ENCODE peak calls at places on chromosomes 6 and 20, in seven cellular contexts. One of them, this sample, is unnamed.

GRCh38 chr20:64102647-64103354 is 4.6 kb downstream of the NPBWR2 start:
- DNase-seq in heart right ventricle: no peak
- DNase-seq in lower lobe of right lung: peak; percentile 45
- DNase-seq in Panc1: no peak
- DNase-seq in pancreas: no peak
- DNase-seq in neural progenitor cell: peak; percentile 84
- DNase-seq in tibial nerve: no peak
- DNase-seq in this sample: peak; percentile 79

GRCh38 chr20:16520154-16520553 is 53.1 kb downstream of the KIF16B start:
- DNase-seq in heart right ventricle: no peak
- DNase-seq in neural progenitor cell: peak; percentile 50
- DNase-seq in pancreas: no peak
- DNase-seq in tibial nerve: no peak
- DNase-seq in Panc1: no peak
- DNase-seq in lower lobe of right lung: no peak
- DNase-seq in this sample: no peak

GRCh38 chr20:1632228-1632577 is 12.4 kb upstream of the SIRPB1 start:
- DNase-seq in lower lobe of right lung: no peak
- DNase-seq in neural progenitor cell: no peak
- DNase-seq in heart right ventricle: no peak
- DNase-seq in pancreas: no peak
- DNase-seq in tibial nerve: no peak
- DNase-seq in Panc1: no peak
- DNase-seq in this sample: no peak

GRCh38 chr6:157558049-157558448 is 177.1 kb downstream of the ZDHHC14 start:
- DNase-seq in neural progenitor cell: no peak
- DNase-seq in Panc1: no peak
- DNase-seq in heart right ventricle: no peak
- DNase-seq in tibial nerve: no peak
- DNase-seq in pancreas: no peak
- DNase-seq in lower lobe of right lung: no peak
- DNase-seq in this sample: no peak

GRCh38 chr6:2244261-2245102 is 923 bp downstream of the GMDS start:
- DNase-seq in heart right ventricle: no peak
- DNase-seq in tibial nerve: no peak
- DNase-seq in Panc1: no peak
- DNase-seq in neural progenitor cell: no peak
- DNase-seq in pancreas: no peak
- DNase-seq in lower lobe of right lung: no peak
- DNase-seq in this sample: no peak

GRCh38 chr6:32255212-32256153 is 31.6 kb upstream of the NOTCH4 start:
- DNase-seq in heart right ventricle: peak; percentile 79
- DNase-seq in lower lobe of right lung: peak; percentile 68
- DNase-seq in Panc1: peak; percentile 63
- DNase-seq in pancreas: peak; percentile 49
- DNase-seq in tibial nerve: peak; percentile 56
- DNase-seq in neural progenitor cell: peak; percentile 86
- DNase-seq in this sample: peak; percentile 86

GRCh38 chr20:34990661-34991214 is 35.1 kb downstream of the MYH7B start:
- DNase-seq in heart right ventricle: no peak
- DNase-seq in pancreas: no peak
- DNase-seq in tibial nerve: no peak
- DNase-seq in Panc1: no peak
- DNase-seq in lower lobe of right lung: no peak
- DNase-seq in neural progenitor cell: no peak
- DNase-seq in this sample: peak; percentile 57

GRCh38 chr20:50368386-50368785 is 141.8 kb upstream of the PTPN1 start:
- DNase-seq in tibial nerve: no peak
- DNase-seq in lower lobe of right lung: no peak
- DNase-seq in Panc1: no peak
- DNase-seq in heart right ventricle: no peak
- DNase-seq in neural progenitor cell: no peak
- DNase-seq in pancreas: no peak
- DNase-seq in this sample: peak; percentile 2

GRCh38 chr6:106026748-106027147 is 59.4 kb upstream of the PRDM1 start:
- DNase-seq in neural progenitor cell: no peak
- DNase-seq in heart right ventricle: no peak
- DNase-seq in lower lobe of right lung: no peak
- DNase-seq in pancreas: no peak
- DNase-seq in Panc1: no peak
- DNase-seq in tibial nerve: no peak
- DNase-seq in this sample: no peak

GRCh38 chr6:43838276-43839036 is 68.4 kb downstream of the VEGFA start:
- DNase-seq in neural progenitor cell: peak; percentile 69
- DNase-seq in pancreas: peak; percentile 51
- DNase-seq in lower lobe of right lung: peak; percentile 67
- DNase-seq in heart right ventricle: peak; percentile 18
- DNase-seq in Panc1: no peak
- DNase-seq in tibial nerve: peak; percentile 28
- DNase-seq in this sample: peak; percentile 68

GRCh38 chr6:169571123-169571962 is 130.5 kb downstream of the WDR27 start:
- DNase-seq in lower lobe of right lung: no peak
- DNase-seq in heart right ventricle: no peak
- DNase-seq in neural progenitor cell: no peak
- DNase-seq in pancreas: no peak
- DNase-seq in Panc1: peak; percentile 2
- DNase-seq in tibial nerve: no peak
- DNase-seq in this sample: no peak

GRCh38 chr6:19415605-19416326 is 421.4 kb upstream of the ID4 start:
- DNase-seq in tibial nerve: no peak
- DNase-seq in pancreas: no peak
- DNase-seq in lower lobe of right lung: no peak
- DNase-seq in neural progenitor cell: no peak
- DNase-seq in heart right ventricle: no peak
- DNase-seq in Panc1: no peak
- DNase-seq in this sample: no peak

GRCh38 chr6:167056370-167056769 is 57.2 kb downstream of the CEP43 start:
- DNase-seq in pancreas: no peak
- DNase-seq in Panc1: no peak
- DNase-seq in neural progenitor cell: no peak
- DNase-seq in lower lobe of right lung: no peak
- DNase-seq in heart right ventricle: no peak
- DNase-seq in tibial nerve: no peak
- DNase-seq in this sample: no peak

GRCh38 chr6:5662797-5663196 is 343.9 kb downstream of the NRN1 start:
- DNase-seq in heart right ventricle: no peak
- DNase-seq in Panc1: no peak
- DNase-seq in pancreas: no peak
- DNase-seq in tibial nerve: no peak
- DNase-seq in neural progenitor cell: no peak
- DNase-seq in lower lobe of right lung: no peak
- DNase-seq in this sample: no peak

GRCh38 chr20:21105429-21106170 is 558 bp downstream of the LINC00237 start:
- DNase-seq in tibial nerve: no peak
- DNase-seq in neural progenitor cell: peak; percentile 64
- DNase-seq in lower lobe of right lung: no peak
- DNase-seq in heart right ventricle: no peak
- DNase-seq in Panc1: no peak
- DNase-seq in pancreas: no peak
- DNase-seq in this sample: peak; percentile 69

GRCh38 chr6:41958022-41958856 is 16.6 kb upstream of the CCND3 start:
- DNase-seq in tibial nerve: no peak
- DNase-seq in lower lobe of right lung: no peak
- DNase-seq in pancreas: no peak
- DNase-seq in Panc1: no peak
- DNase-seq in neural progenitor cell: no peak
- DNase-seq in heart right ventricle: no peak
- DNase-seq in this sample: no peak

GRCh38 chr6:140445474-140446004 is 1071.1 kb upstream of the CITED2 start:
- DNase-seq in heart right ventricle: no peak
- DNase-seq in neural progenitor cell: no peak
- DNase-seq in Panc1: no peak
- DNase-seq in tibial nerve: no peak
- DNase-seq in lower lobe of right lung: no peak
- DNase-seq in pancreas: no peak
- DNase-seq in this sample: no peak

GRCh38 chr6:36759177-36759757 is 61.6 kb downstream of the RAB44 start:
- DNase-seq in pancreas: peak; percentile 84
- DNase-seq in neural progenitor cell: peak; percentile 87
- DNase-seq in lower lobe of right lung: peak; percentile 89
- DNase-seq in Panc1: no peak
- DNase-seq in heart right ventricle: peak; percentile 80
- DNase-seq in tibial nerve: peak; percentile 67
- DNase-seq in this sample: peak; percentile 92

GRCh38 chr20:64037498-64038213 is 1.7 kb downstream of the C20orf204 start:
- DNase-seq in lower lobe of right lung: no peak
- DNase-seq in heart right ventricle: no peak
- DNase-seq in neural progenitor cell: no peak
- DNase-seq in Panc1: no peak
- DNase-seq in tibial nerve: no peak
- DNase-seq in pancreas: no peak
- DNase-seq in this sample: no peak

GRCh38 chr6:46651766-46652165 is 852 bp downstream of the CYP39A1 start:
- DNase-seq in Panc1: no peak
- DNase-seq in neural progenitor cell: no peak
- DNase-seq in tibial nerve: no peak
- DNase-seq in lower lobe of right lung: no peak
- DNase-seq in heart right ventricle: no peak
- DNase-seq in pancreas: no peak
- DNase-seq in this sample: no peak

GRCh38 chr6:13538084-13538483 is 36.3 kb upstream of the SIRT5 start:
- DNase-seq in tibial nerve: no peak
- DNase-seq in Panc1: no peak
- DNase-seq in neural progenitor cell: no peak
- DNase-seq in pancreas: no peak
- DNase-seq in heart right ventricle: no peak
- DNase-seq in lower lobe of right lung: no peak
- DNase-seq in this sample: no peak

GRCh38 chr6:47781732-47782131 is at the start of gene OPN5:
- DNase-seq in Panc1: no peak
- DNase-seq in tibial nerve: no peak
- DNase-seq in lower lobe of right lung: no peak
- DNase-seq in pancreas: no peak
- DNase-seq in heart right ventricle: no peak
- DNase-seq in neural progenitor cell: no peak
- DNase-seq in this sample: no peak
- H3K9me3 ChIP-seq in Panc1: no peaks in the 10 kb centered on the region
- H3K9me3 ChIP-seq in tibial nerve: no peaks in the 10 kb centered on the region
- H3K9me3 ChIP-seq in lower lobe of right lung: no peaks in the 10 kb centered on the region
- H3K9me3 ChIP-seq in pancreas: no peaks in the 10 kb centered on the region
- H3K9me3 ChIP-seq in heart right ventricle: no peaks in the 10 kb centered on the region
- H3K9me3 ChIP-seq in neural progenitor cell: no peaks in the 10 kb centered on the region
- H3K9me3 ChIP-seq in this sample: no peaks in the 10 kb centered on the region

DNA sequence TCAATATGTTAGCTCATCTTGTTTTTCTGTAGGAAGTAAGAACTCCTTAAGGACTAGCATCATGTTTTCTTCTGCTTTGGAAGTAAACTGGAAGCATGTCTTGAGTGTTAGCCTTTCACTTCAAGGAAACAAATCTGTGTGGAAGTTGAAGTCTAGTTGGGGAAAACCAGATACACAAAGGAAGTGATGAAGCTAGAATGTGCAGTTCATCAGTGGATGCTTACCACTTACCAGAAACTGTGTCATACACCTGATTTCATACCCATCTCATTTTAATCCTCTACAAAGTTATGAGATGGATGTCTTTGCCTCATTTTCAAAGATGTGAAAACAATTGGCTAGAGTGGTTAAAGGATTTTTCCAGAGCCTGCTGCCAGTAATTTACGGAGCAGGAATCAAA is 75.8 kb downstream of the TMEM170B start:
- DNase-seq in heart right ventricle: no peak
- DNase-seq in Panc1: no peak
- DNase-seq in lower lobe of right lung: no peak
- DNase-seq in neural progenitor cell: no peak
- DNase-seq in tibial nerve: no peak
- DNase-seq in pancreas: no peak
- DNase-seq in this sample: no peak
- H3K4me3 ChIP-seq in heart right ventricle: no peak overlapping the region
- H3K4me3 ChIP-seq in Panc1: no peak overlapping the region
- H3K4me3 ChIP-seq in lower lobe of right lung: no peak overlapping the region
- H3K4me3 ChIP-seq in neural progenitor cell: no peak overlapping the region
- H3K4me3 ChIP-seq in tibial nerve: no peak overlapping the region
- H3K4me3 ChIP-seq in pancreas: no peak overlapping the region
- H3K4me3 ChIP-seq in this sample: no peak overlapping the region

GRCh38 chr20:25000268-25000801 is 7.8 kb upstream of the APMAP start:
- DNase-seq in Panc1: no peak
- DNase-seq in neural progenitor cell: no peak
- DNase-seq in tibial nerve: peak; percentile 68
- DNase-seq in pancreas: peak; percentile 91
- DNase-seq in lower lobe of right lung: peak; percentile 84
- DNase-seq in heart right ventricle: peak; percentile 63
- DNase-seq in this sample: peak; percentile 89
- TF ChIP-seq CTCF in Panc1: no peak
- TF ChIP-seq CTCF in neural progenitor cell: no peak
- TF ChIP-seq CTCF in tibial nerve: no peak
- TF ChIP-seq CTCF in pancreas: no peak
- TF ChIP-seq CTCF in lower lobe of right lung: no peak
- TF ChIP-seq CTCF in heart right ventricle: no peak
- TF ChIP-seq CTCF in this sample: no peak

GRCh38 chr6:168518867-168519266 is 77.9 kb downstream of the SMOC2 start:
- DNase-seq in pancreas: no peak
- DNase-seq in neural progenitor cell: no peak
- DNase-seq in heart right ventricle: no peak
- DNase-seq in lower lobe of right lung: no peak
- DNase-seq in Panc1: no peak
- DNase-seq in tibial nerve: no peak
- DNase-seq in this sample: no peak

GRCh38 chr6:168515376-168515775 is 74.4 kb downstream of the SMOC2 start:
- DNase-seq in tibial nerve: no peak
- DNase-seq in neural progenitor cell: peak; percentile 21
- DNase-seq in pancreas: no peak
- DNase-seq in Panc1: no peak
- DNase-seq in lower lobe of right lung: no peak
- DNase-seq in heart right ventricle: no peak
- DNase-seq in this sample: no peak

GRCh38 chr6:168518348-168518745 is 77.4 kb downstream of the SMOC2 start:
- DNase-seq in Panc1: no peak
- DNase-seq in tibial nerve: no peak
- DNase-seq in neural progenitor cell: no peak
- DNase-seq in heart right ventricle: no peak
- DNase-seq in pancreas: no peak
- DNase-seq in lower lobe of right lung: no peak
- DNase-seq in this sample: no peak

GRCh38 chr6:168516941-168517741 is 76.2 kb downstream of the SMOC2 start:
- DNase-seq in pancreas: no peak
- DNase-seq in lower lobe of right lung: no peak
- DNase-seq in neural progenitor cell: no peak
- DNase-seq in heart right ventricle: no peak
- DNase-seq in tibial nerve: no peak
- DNase-seq in Panc1: no peak
- DNase-seq in this sample: no peak

DNA sequence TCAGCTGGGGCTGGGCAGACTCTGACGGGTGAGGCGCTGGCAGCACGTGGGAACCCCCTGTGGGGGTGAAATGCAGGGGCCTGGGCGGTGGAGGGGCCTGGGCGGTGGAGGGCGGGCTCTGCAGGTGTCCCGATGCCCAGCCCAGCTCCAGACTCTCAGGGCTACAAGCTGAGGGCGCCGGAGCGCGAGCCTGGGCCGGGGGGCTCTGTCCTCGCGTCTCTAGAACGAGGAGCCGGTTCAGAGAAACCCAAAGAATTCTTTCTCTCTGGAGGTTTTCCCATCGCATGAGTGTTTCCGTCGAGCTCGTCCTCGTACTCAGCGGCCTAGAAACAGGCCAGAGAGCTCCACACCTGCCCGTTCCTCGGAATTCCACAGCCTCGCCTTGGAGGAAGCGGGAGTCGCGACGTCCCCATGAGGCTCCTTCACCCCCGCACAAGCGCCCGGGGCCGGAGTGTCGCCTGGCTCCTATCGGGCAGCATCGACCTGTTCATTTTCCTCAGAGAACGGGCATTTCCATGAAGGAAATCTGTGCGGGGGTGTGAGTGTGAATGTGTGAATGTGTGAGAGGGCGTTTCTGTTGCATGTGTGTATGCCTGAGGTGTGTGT is 76.9 kb downstream of the SMOC2 start:
- DNase-seq in heart right ventricle: no peak
- DNase-seq in lower lobe of right lung: no peak
- DNase-seq in tibial nerve: no peak
- DNase-seq in Panc1: no peak
- DNase-seq in pancreas: no peak
- DNase-seq in neural progenitor cell: no peak
- DNase-seq in this sample: no peak
- H3K9me3 ChIP-seq in heart right ventricle: no peaks in the 10 kb centered on the region
- H3K9me3 ChIP-seq in lower lobe of right lung: no peaks in the 10 kb centered on the region
- H3K9me3 ChIP-seq in tibial nerve: no peaks in the 10 kb centered on the region
- H3K9me3 ChIP-seq in Panc1: no peaks in the 10 kb centered on the region
- H3K9me3 ChIP-seq in pancreas: no peaks in the 10 kb centered on the region
- H3K9me3 ChIP-seq in neural progenitor cell: no peaks in the 10 kb centered on the region
- H3K9me3 ChIP-seq in this sample: no peaks in the 10 kb centered on the region